ENCODE peak calls at places on chromosomes 6 and 20, in eight cellular contexts. H is cardiac fibroblast; D is adrenal gland; W is NCI-H1417; Z is activated CD4-positive, CD25-positive, alpha-beta regulatory T cell; L is T-cell; C is COR-L47; G is AG09309. K is an unnamed sample.

GRCh38 chr20:50313223-50313820 is 122.7 kb downstream of the CEBPB start:
- DNase-seq in W (no peak), L (no peak), C (no peak), D (peak), H (peak), Z (no peak), G (no peak), K (no peak)

GRCh38 chr6:137033828-137034227 is 10.9 kb downstream of the IL20RA start:
- DNase-seq in Z (no peak), H (no peak), G (no peak), C (no peak), L (peak), W (no peak), D (no peak), K (no peak)

GRCh38 chr6:22357724-22358189 is 60.9 kb upstream of the PRL start:
- DNase-seq in C (no peak), D (no peak), Z (no peak), W (no peak), L (no peak), H (no peak), G (no peak), K (no peak)

GRCh38 chr6:79874531-79875132 is 72.7 kb downstream of the ELOVL4 start:
- DNase-seq in L (no peak), Z (no peak), G (peak), C (no peak), W (no peak), D (no peak), H (peak), K (no peak)

GRCh38 chr6:46940433-46941226 is 18.9 kb upstream of the ADGRF5 start:
- DNase-seq in C (no peak), D (no peak), Z (no peak), H (no peak), L (no peak), W (peak), G (no peak), K (no peak)

GRCh38 chr6:112153926-112154621 is 66.7 kb downstream of the FAM229B start:
- DNase-seq in Z (no peak), D (no peak), W (peak), C (no peak), L (no peak), H (no peak), G (no peak), K (no peak)

GRCh38 chr6:5143625-5144311 is 58.6 kb downstream of the PPP1R3G start:
- DNase-seq in C (peak), H (peak), L (peak), W (peak), Z (peak), D (peak), G (no peak), K (peak)

GRCh38 chr6:139490482-139490881 is 116.0 kb upstream of the CITED2 start:
- DNase-seq in Z (no peak), C (no peak), H (no peak), L (no peak), W (no peak), D (no peak), G (no peak), K (no peak)

GRCh38 chr6:108497883-108498282 is 62.8 kb upstream of the FOXO3 start:
- DNase-seq in W (peak), C (no peak), Z (no peak), G (no peak), H (peak), D (peak), L (no peak), K (no peak)

GRCh38 chr6:70445001-70445400 is 31.7 kb downstream of the FAM135A start:
- DNase-seq in H (no peak), G (no peak), D (no peak), W (no peak), C (no peak), L (no peak), Z (no peak), K (no peak)

GRCh38 chr6:68008445-68008844 is 626.6 kb upstream of the ADGRB3 start:
- DNase-seq in D (no peak), C (no peak), Z (no peak), H (peak), L (no peak), W (no peak), G (no peak), K (no peak)

GRCh38 chr6:170057034-170057734 is 233.7 kb downstream of the DLL1 start:
- DNase-seq in H (no peak), Z (no peak), L (no peak), G (no peak), W (no peak), C (no peak), D (peak), K (no peak)

GRCh38 chr6:136809461-136809860 is 12.9 kb upstream of the PEX7 start:
- DNase-seq in C (no peak), H (no peak), Z (no peak), D (no peak), W (no peak), G (no peak), L (no peak), K (no peak)

GRCh38 chr6:44464527-44465310 is 77.2 kb downstream of the CDC5L start:
- DNase-seq in H (peak), W (no peak), Z (no peak), L (no peak), D (peak), C (no peak), G (no peak), K (no peak)

GRCh38 chr6:14910692-14911547 is 334.9 kb upstream of the JARID2 start:
- DNase-seq in Z (no peak), D (peak), L (peak), C (no peak), G (no peak), H (peak), W (no peak), K (no peak)

GRCh38 chr6:164398647-164399046 is 910.8 kb downstream of the C6orf118 start:
- DNase-seq in D (no peak), W (no peak), C (no peak), H (no peak), Z (no peak), L (no peak), G (no peak), K (no peak)

GRCh38 chr20:46752639-46753235 is 43.3 kb downstream of the SLC2A10 start:
- DNase-seq in G (no peak), C (peak), Z (peak), L (peak), D (peak), H (peak), W (peak), K (peak)

GRCh38 chr20:22729180-22729579 is 144.8 kb upstream of the FOXA2 start:
- DNase-seq in D (no peak), Z (no peak), G (no peak), H (no peak), L (no peak), C (no peak), W (no peak), K (no peak)

GRCh38 chr6:160831751-160832150 is 129.7 kb downstream of the PLG start:
- DNase-seq in L (no peak), G (no peak), C (no peak), D (no peak), W (peak), Z (no peak), H (no peak), K (no peak)

GRCh38 chr20:37880726-37881591 is 22.0 kb upstream of the VSTM2L start:
- DNase-seq in W (peak), C (peak), G (no peak), Z (no peak), H (peak), L (no peak), D (peak), K (peak)

GRCh38 chr6:165704001-165704748 is 41.1 kb upstream of the PDE10A start:
- DNase-seq in W (no peak), L (no peak), H (peak), D (no peak), G (no peak), Z (no peak), C (no peak), K (no peak)

GRCh38 chr6:93562566-93562965 is 143.2 kb upstream of the EPHA7 start:
- DNase-seq in G (no peak), C (no peak), D (no peak), Z (no peak), W (no peak), H (no peak), L (no peak), K (no peak)

GRCh38 chr20:14207591-14207990 is 129.8 kb downstream of the FLRT3 start:
- DNase-seq in W (no peak), C (no peak), G (no peak), D (no peak), H (no peak), L (no peak), Z (no peak), K (no peak)

GRCh38 chr20:50562262-50562701 is 52.1 kb downstream of the PTPN1 start:
- DNase-seq in Z (no peak), C (no peak), D (no peak), W (no peak), H (no peak), L (no peak), G (no peak), K (no peak)

GRCh38 chr6:1263039-1263849 is 48.7 kb upstream of the FOXQ1 start:
- DNase-seq in H (no peak), G (peak), W (no peak), C (no peak), L (no peak), D (no peak), Z (no peak), K (no peak)

K was measured in uterus.